ENCODE peak calls at places on chromosomes 1 and 21, in seven cellular contexts. One of them, this sample, is unnamed.

GRCh38 chr1:112716133-112716720 is 1.1 kb upstream of the PPM1J start:
- DNase-seq in prostate gland: peak
- DNase-seq in transverse colon: peak
- DNase-seq in HL-60: peak
- DNase-seq in suprapubic skin: peak
- DNase-seq in K562: peak
- DNase-seq in GM23338: peak
- DNase-seq in this sample: peak

GRCh38 chr1:243819438-243819839 is 30.6 kb downstream of the AKT3 start:
- DNase-seq in prostate gland: no peak
- DNase-seq in transverse colon: no peak
- DNase-seq in HL-60: no peak
- DNase-seq in suprapubic skin: no peak
- DNase-seq in K562: no peak
- DNase-seq in GM23338: peak
- DNase-seq in this sample: no peak

GRCh38 chr1:169945171-169945570 is 51.5 kb upstream of the SCYL3 start:
- DNase-seq in prostate gland: no peak
- DNase-seq in transverse colon: no peak
- DNase-seq in HL-60: no peak
- DNase-seq in suprapubic skin: no peak
- DNase-seq in K562: no peak
- DNase-seq in GM23338: no peak
- DNase-seq in this sample: no peak

GRCh38 chr1:208248254-208248935 is 4.2 kb upstream of the PLXNA2 start:
- DNase-seq in prostate gland: no peak
- DNase-seq in transverse colon: no peak
- DNase-seq in HL-60: no peak
- DNase-seq in suprapubic skin: no peak
- DNase-seq in K562: no peak
- DNase-seq in GM23338: no peak
- DNase-seq in this sample: no peak

GRCh38 chr1:210711825-210712224 is 383.1 kb downstream of the HHAT start:
- DNase-seq in prostate gland: no peak
- DNase-seq in transverse colon: no peak
- DNase-seq in HL-60: no peak
- DNase-seq in suprapubic skin: no peak
- DNase-seq in K562: no peak
- DNase-seq in GM23338: peak
- DNase-seq in this sample: no peak

GRCh38 chr21:45709696-45710268 is 66.3 kb downstream of the PCBP3 start:
- DNase-seq in prostate gland: no peak
- DNase-seq in transverse colon: no peak
- DNase-seq in HL-60: no peak
- DNase-seq in suprapubic skin: no peak
- DNase-seq in K562: no peak
- DNase-seq in GM23338: no peak
- DNase-seq in this sample: no peak

GRCh38 chr1:34132161-34132420 is 32.9 kb downstream of the CSMD2 start:
- DNase-seq in prostate gland: no peak
- DNase-seq in transverse colon: no peak
- DNase-seq in HL-60: no peak
- DNase-seq in suprapubic skin: peak
- DNase-seq in K562: no peak
- DNase-seq in GM23338: no peak
- DNase-seq in this sample: peak

GRCh38 chr1:76680676-76681075 is 186.6 kb upstream of the ST6GALNAC5 start:
- DNase-seq in prostate gland: no peak
- DNase-seq in transverse colon: no peak
- DNase-seq in HL-60: no peak
- DNase-seq in suprapubic skin: no peak
- DNase-seq in K562: no peak
- DNase-seq in GM23338: no peak
- DNase-seq in this sample: peak

GRCh38 chr1:90391116-90391515 is 326.0 kb downstream of the BARHL2 start:
- DNase-seq in prostate gland: no peak
- DNase-seq in transverse colon: no peak
- DNase-seq in HL-60: no peak
- DNase-seq in suprapubic skin: no peak
- DNase-seq in K562: no peak
- DNase-seq in GM23338: no peak
- DNase-seq in this sample: no peak

GRCh38 chr1:55813619-55814018 is 598.5 kb upstream of the USP24 start:
- DNase-seq in prostate gland: no peak
- DNase-seq in transverse colon: peak
- DNase-seq in HL-60: no peak
- DNase-seq in suprapubic skin: peak
- DNase-seq in K562: no peak
- DNase-seq in GM23338: no peak
- DNase-seq in this sample: no peak

GRCh38 chr21:37463083-37463780 is 96.7 kb downstream of the DYRK1A start:
- DNase-seq in prostate gland: no peak
- DNase-seq in transverse colon: no peak
- DNase-seq in HL-60: peak
- DNase-seq in suprapubic skin: no peak
- DNase-seq in K562: peak
- DNase-seq in GM23338: peak
- DNase-seq in this sample: no peak

GRCh38 chr1:24932284-24932683 is 2.2 kb upstream of the RUNX3 start:
- DNase-seq in prostate gland: no peak
- DNase-seq in transverse colon: peak
- DNase-seq in HL-60: no peak
- DNase-seq in suprapubic skin: no peak
- DNase-seq in K562: peak
- DNase-seq in GM23338: peak
- DNase-seq in this sample: no peak

GRCh38 chr1:8663915-8664331 is 153.5 kb downstream of the RERE start:
- DNase-seq in prostate gland: no peak
- DNase-seq in transverse colon: peak
- DNase-seq in HL-60: no peak
- DNase-seq in suprapubic skin: no peak
- DNase-seq in K562: no peak
- DNase-seq in GM23338: no peak
- DNase-seq in this sample: no peak

GRCh38 chr1:71231751-71232150 is 150.9 kb upstream of the ZRANB2 start:
- DNase-seq in prostate gland: no peak
- DNase-seq in transverse colon: no peak
- DNase-seq in HL-60: no peak
- DNase-seq in suprapubic skin: no peak
- DNase-seq in K562: no peak
- DNase-seq in GM23338: no peak
- DNase-seq in this sample: no peak

GRCh38 chr1:186620951-186621350 is 59.3 kb downstream of the PTGS2 start:
- DNase-seq in prostate gland: no peak
- DNase-seq in transverse colon: no peak
- DNase-seq in HL-60: peak
- DNase-seq in suprapubic skin: no peak
- DNase-seq in K562: no peak
- DNase-seq in GM23338: no peak
- DNase-seq in this sample: no peak

GRCh38 chr1:186626533-186626932 is 53.7 kb downstream of the PTGS2 start:
- DNase-seq in prostate gland: no peak
- DNase-seq in transverse colon: no peak
- DNase-seq in HL-60: no peak
- DNase-seq in suprapubic skin: no peak
- DNase-seq in K562: no peak
- DNase-seq in GM23338: no peak
- DNase-seq in this sample: no peak

GRCh38 chr1:186626969-186627368 is 53.3 kb downstream of the PTGS2 start:
- DNase-seq in prostate gland: no peak
- DNase-seq in transverse colon: no peak
- DNase-seq in HL-60: no peak
- DNase-seq in suprapubic skin: no peak
- DNase-seq in K562: no peak
- DNase-seq in GM23338: no peak
- DNase-seq in this sample: no peak

GRCh38 chr1:186620526-186620925 is 59.7 kb downstream of the PTGS2 start:
- DNase-seq in prostate gland: no peak
- DNase-seq in transverse colon: no peak
- DNase-seq in HL-60: no peak
- DNase-seq in suprapubic skin: no peak
- DNase-seq in K562: no peak
- DNase-seq in GM23338: no peak
- DNase-seq in this sample: no peak

DNA sequence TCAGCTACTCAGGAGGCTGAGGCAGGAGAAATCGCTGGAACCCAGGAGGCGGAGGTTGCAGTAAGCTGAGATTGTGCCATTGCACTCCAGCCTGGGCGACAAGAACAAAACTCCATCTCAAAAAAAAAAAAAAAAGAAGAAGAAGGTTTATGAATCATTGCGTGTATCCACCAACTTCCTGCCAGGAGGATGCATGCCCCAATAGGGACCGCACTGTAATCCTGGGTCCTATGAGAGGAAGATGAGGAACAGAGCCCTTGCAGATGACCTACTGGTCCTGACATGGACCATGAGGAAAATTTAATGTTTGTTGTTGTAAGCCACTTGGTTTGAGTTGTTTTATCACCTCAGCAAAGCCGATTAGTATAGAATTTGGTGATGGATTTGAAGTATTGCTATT is 56.7 kb downstream of the PTGS2 start:
- DNase-seq in prostate gland: no peak
- DNase-seq in transverse colon: no peak
- DNase-seq in HL-60: peak
- DNase-seq in suprapubic skin: no peak
- DNase-seq in K562: no peak
- DNase-seq in GM23338: no peak
- DNase-seq in this sample: no peak
- TF ChIP-seq POLR2AphosphoS5 in prostate gland: no peak
- TF ChIP-seq POLR2AphosphoS5 in transverse colon: no peak
- TF ChIP-seq POLR2AphosphoS5 in HL-60: no peak
- TF ChIP-seq POLR2AphosphoS5 in suprapubic skin: no peak
- TF ChIP-seq POLR2AphosphoS5 in K562: no peak
- TF ChIP-seq POLR2AphosphoS5 in GM23338: no peak
- TF ChIP-seq POLR2AphosphoS5 in this sample: no peak

GRCh38 chr21:42513151-42513984 is at the start of gene SLC37A1:
- DNase-seq in prostate gland: no peak
- DNase-seq in transverse colon: no peak
- DNase-seq in HL-60: peak
- DNase-seq in suprapubic skin: peak
- DNase-seq in K562: peak
- DNase-seq in GM23338: peak
- DNase-seq in this sample: no peak
- TF ChIP-seq POLR2AphosphoS5 in prostate gland: peak
- TF ChIP-seq POLR2AphosphoS5 in transverse colon: no peak
- TF ChIP-seq POLR2AphosphoS5 in HL-60: no peak
- TF ChIP-seq POLR2AphosphoS5 in suprapubic skin: no peak
- TF ChIP-seq POLR2AphosphoS5 in K562: no peak
- TF ChIP-seq POLR2AphosphoS5 in GM23338: no peak
- TF ChIP-seq POLR2AphosphoS5 in this sample: no peak

GRCh38 chr1:107444302-107444701 is 303.5 kb downstream of the NTNG1 start:
- DNase-seq in prostate gland: no peak
- DNase-seq in transverse colon: no peak
- DNase-seq in HL-60: no peak
- DNase-seq in suprapubic skin: no peak
- DNase-seq in K562: no peak
- DNase-seq in GM23338: no peak
- DNase-seq in this sample: no peak

GRCh38 chr1:107450899-107451664 is 310.2 kb downstream of the NTNG1 start:
- DNase-seq in prostate gland: no peak
- DNase-seq in transverse colon: no peak
- DNase-seq in HL-60: no peak
- DNase-seq in suprapubic skin: no peak
- DNase-seq in K562: no peak
- DNase-seq in GM23338: no peak
- DNase-seq in this sample: no peak

GRCh38 chr1:107451735-107452134 is 310.9 kb downstream of the NTNG1 start:
- DNase-seq in prostate gland: no peak
- DNase-seq in transverse colon: no peak
- DNase-seq in HL-60: no peak
- DNase-seq in suprapubic skin: no peak
- DNase-seq in K562: no peak
- DNase-seq in GM23338: no peak
- DNase-seq in this sample: no peak

GRCh38 chr1:107454786-107455185 is 313.9 kb downstream of the NTNG1 start:
- DNase-seq in prostate gland: no peak
- DNase-seq in transverse colon: no peak
- DNase-seq in HL-60: no peak
- DNase-seq in suprapubic skin: no peak
- DNase-seq in K562: no peak
- DNase-seq in GM23338: no peak
- DNase-seq in this sample: no peak

DNA sequence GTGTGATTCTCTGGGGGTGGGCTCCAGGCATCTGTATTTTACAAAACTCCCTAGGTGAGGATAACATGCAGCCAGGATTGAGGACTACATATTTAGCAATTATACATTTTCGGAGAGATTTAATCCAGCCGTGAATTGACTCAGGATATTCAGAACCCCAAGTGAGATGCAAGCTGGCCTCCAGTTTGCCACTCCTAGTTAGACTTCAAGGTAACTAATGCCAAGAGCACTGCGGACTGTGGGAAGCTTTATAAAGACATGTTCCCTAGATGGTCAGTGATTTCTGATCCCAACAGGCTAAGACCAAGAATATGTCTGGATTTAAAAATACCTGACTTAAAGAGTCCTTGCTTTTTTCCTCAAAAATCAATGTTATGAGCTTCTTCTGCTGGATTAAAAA is 308.5 kb downstream of the NTNG1 start:
- DNase-seq in prostate gland: no peak
- DNase-seq in transverse colon: no peak
- DNase-seq in HL-60: no peak
- DNase-seq in suprapubic skin: no peak
- DNase-seq in K562: no peak
- DNase-seq in GM23338: peak
- DNase-seq in this sample: no peak
- TF ChIP-seq POLR2AphosphoS5 in prostate gland: no peak
- TF ChIP-seq POLR2AphosphoS5 in transverse colon: no peak
- TF ChIP-seq POLR2AphosphoS5 in HL-60: no peak
- TF ChIP-seq POLR2AphosphoS5 in suprapubic skin: no peak
- TF ChIP-seq POLR2AphosphoS5 in K562: no peak
- TF ChIP-seq POLR2AphosphoS5 in GM23338: no peak
- TF ChIP-seq POLR2AphosphoS5 in this sample: no peak

GRCh38 chr1:224226849-224227502 is 43.9 kb downstream of the DEGS1 start:
- DNase-seq in prostate gland: no peak
- DNase-seq in transverse colon: no peak
- DNase-seq in HL-60: no peak
- DNase-seq in suprapubic skin: no peak
- DNase-seq in K562: no peak
- DNase-seq in GM23338: peak
- DNase-seq in this sample: no peak
- TF ChIP-seq POLR2AphosphoS5 in prostate gland: no peak
- TF ChIP-seq POLR2AphosphoS5 in transverse colon: no peak
- TF ChIP-seq POLR2AphosphoS5 in HL-60: no peak
- TF ChIP-seq POLR2AphosphoS5 in suprapubic skin: no peak
- TF ChIP-seq POLR2AphosphoS5 in K562: no peak
- TF ChIP-seq POLR2AphosphoS5 in GM23338: peak
- TF ChIP-seq POLR2AphosphoS5 in this sample: no peak

DNA sequence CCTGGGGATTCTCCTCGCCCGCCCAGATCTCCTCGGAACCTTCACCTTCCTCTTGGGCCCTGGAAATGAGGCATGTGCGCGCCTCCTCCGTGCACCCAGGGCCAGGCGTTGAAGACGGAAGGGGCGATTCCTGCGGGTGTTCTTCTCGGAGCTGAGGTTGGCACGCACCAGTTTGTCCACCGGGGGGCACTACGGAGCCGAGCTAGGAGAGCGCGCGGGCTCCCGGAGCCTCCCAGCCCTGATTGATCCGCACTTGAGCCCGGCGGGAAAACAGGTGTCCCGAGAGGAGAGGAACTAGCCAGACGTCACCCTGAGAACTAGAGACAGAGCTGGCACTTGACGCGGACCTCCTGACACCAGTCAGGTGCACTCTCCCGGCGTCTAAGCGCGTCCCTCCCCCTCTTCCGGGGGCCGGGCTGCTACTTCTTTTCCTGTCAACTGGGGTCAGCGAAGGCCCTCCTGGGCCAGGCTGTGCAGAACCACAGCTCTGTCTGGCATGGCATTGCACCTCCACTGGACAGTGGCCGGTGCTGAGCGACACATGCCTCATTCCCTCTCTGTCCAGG is 18.3 kb upstream of the SERINC2 start:
- DNase-seq in prostate gland: peak
- DNase-seq in transverse colon: peak
- DNase-seq in HL-60: peak
- DNase-seq in suprapubic skin: peak
- DNase-seq in K562: peak
- DNase-seq in GM23338: peak
- DNase-seq in this sample: no peak
- TF ChIP-seq POLR2AphosphoS5 in prostate gland: peak
- TF ChIP-seq POLR2AphosphoS5 in transverse colon: no peak
- TF ChIP-seq POLR2AphosphoS5 in HL-60: no peak
- TF ChIP-seq POLR2AphosphoS5 in suprapubic skin: no peak
- TF ChIP-seq POLR2AphosphoS5 in K562: no peak
- TF ChIP-seq POLR2AphosphoS5 in GM23338: no peak
- TF ChIP-seq POLR2AphosphoS5 in this sample: no peak

This sample was measured in esophagus muscularis mucosa.